ENCODE peak calls at places on chromosomes 5 and 9, in seven cellular contexts. X, F, I, R, P, Q and G are unnamed samples.

GRCh38 chr9:72443855-72444254 is 77.6 kb upstream of the TMC1 start:
- DNase-seq in X (no peak), I (no peak), F (no peak), R (no peak), P (no peak), Q (no peak), G (peak; percentile 37)

GRCh38 chr9:107530682-107531081 is 41.1 kb upstream of the KLF4 start:
- DNase-seq in I (no peak), R (no peak), Q (no peak), F (no peak), P (no peak), X (no peak), G (no peak)

GRCh38 chr9:92616199-92617129 is 53.5 kb downstream of the IPPK start:
- DNase-seq in X (no peak), I (peak; percentile 81), Q (no peak), P (peak; percentile 40), F (peak; percentile 32), R (no peak), G (no peak)

GRCh38 chr5:5522336-5522735 is 99.9 kb downstream of the ICE1 start:
- DNase-seq in X (no peak), Q (no peak), R (no peak), I (no peak), F (no peak), P (no peak), G (no peak)

GRCh38 chr9:133273098-133273497 is 1.9 kb downstream of the ABO start:
- DNase-seq in P (no peak), I (no peak), X (no peak), R (no peak), Q (no peak), F (no peak), G (no peak)

GRCh38 chr9:125183054-125183453 is 6.5 kb downstream of the PPP6C start:
- DNase-seq in I (no peak), P (no peak), F (peak; percentile 73), Q (no peak), X (no peak), R (no peak), G (no peak)

GRCh38 chr9:131478421-131478868 is 24.3 kb upstream of the POMT1 start:
- DNase-seq in X (peak; percentile 59), P (peak; percentile 56), R (peak; percentile 45), Q (peak; percentile 3), F (peak; percentile 17), I (peak; percentile 46), G (no peak)

GRCh38 chr9:108637340-108637739 is 218.4 kb downstream of the ACTL7B start:
- DNase-seq in I (no peak), R (no peak), F (no peak), X (no peak), P (no peak), Q (no peak), G (no peak)

DNA sequence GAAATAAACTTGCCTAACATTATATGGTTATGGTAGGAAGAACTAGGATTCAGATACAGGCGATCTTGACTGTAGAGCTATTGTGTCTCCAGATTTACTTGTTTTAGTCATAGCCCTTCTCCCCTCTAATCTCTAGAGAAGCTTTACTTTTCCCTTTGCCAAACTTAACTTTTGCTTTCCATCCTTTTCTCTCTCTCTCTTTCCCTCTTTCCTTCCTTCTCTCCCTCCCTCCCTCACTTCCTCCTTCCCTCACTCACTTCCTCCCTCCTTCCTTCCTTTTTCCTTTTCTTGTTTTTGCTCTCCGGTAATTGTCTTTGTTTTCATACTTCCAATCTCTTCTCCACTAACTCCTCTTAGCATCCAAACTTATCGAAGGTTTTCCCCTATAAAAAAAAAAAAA is 10.4 kb downstream of the UBE2D2 start:
- DNase-seq in X (no peak), P (no peak), Q (no peak), F (no peak), I (no peak), R (no peak), G (no peak)
- H3K36me3 ChIP-seq in X (no peaks in the 10 kb centered on the region), P (no peaks in the 10 kb centered on the region), Q (no peaks in the 10 kb centered on the region), F (no peaks in the 10 kb centered on the region), I (peaks cover 32% of the 10 kb centered on the region), R (peaks cover 69% of the 10 kb centered on the region), G (peaks cover 17% of the 10 kb centered on the region)

DNA sequence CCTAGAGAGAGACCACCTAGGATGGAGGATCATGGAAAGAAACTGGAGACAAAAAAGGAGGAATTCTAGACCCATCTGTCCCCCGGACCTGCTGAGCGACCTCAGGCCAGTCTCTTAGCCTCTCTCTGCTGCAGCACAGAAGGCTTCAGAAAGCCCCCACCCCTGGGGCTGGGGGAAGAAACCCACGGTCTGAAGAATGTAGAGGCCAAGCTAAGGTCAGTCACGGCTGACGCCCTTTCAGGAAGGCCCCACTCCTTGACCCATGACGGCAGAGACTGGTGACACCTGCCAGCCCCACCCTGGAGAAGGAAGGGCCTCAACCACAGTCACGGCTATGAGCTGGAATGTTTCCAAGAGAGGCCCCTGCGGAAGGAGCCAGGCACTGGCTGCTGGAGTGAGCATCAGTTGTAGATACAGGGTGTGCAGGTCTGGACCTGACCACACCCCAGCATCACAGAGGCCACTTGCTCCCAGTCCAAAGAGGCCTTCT is 120.5 kb upstream of the BOD1 start:
- DNase-seq in Q (no peak), P (no peak), X (peak; percentile 84), I (peak; percentile 32), F (no peak), R (peak; percentile 66), G (no peak)
- H2AFZ ChIP-seq in Q (no peak overlapping the region), P (no peak overlapping the region), X (no peak overlapping the region), I (no peak overlapping the region), F (no peak overlapping the region), R (no peak overlapping the region), G (no peak overlapping the region)

DNA sequence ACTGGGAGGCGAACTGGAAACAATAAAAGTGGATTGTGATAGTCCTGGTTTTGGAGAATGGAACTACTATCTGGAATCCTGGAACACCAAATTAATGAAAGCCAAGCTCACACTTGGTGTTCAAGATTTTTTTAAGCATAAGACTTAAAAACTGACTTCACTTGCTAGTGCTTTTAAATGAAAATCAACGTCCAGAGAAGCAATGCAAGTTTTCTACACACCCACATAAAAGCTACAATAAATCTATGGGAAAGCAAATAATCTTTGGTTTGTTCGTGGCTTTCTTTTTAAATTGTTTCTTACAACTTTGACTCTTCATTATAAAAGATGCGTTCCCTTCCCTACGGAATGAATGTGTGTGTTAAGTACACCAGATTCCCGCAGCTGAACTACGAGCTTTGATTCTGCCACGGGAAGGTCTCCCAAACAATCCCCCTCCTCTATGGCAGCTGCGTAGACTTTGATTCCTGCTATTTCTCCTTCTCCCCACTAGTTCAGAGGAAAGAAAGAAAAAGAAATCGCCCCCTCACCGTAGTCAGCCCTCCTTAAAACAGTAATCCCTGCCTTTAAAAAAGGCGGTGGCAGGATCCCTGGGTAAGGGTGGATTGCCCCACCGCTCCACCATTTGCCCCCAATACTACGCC is 1057.2 kb upstream of the DMAC1 start:
- DNase-seq in P (no peak), X (peak; percentile 27), R (no peak), F (peak; percentile 11), I (no peak), Q (no peak), G (no peak)
- TF ChIP-seq EZH2 in P (no peak), X (no peak), R (no peak), F (no peak), I (no peak), Q (no peak), G (no peak)

DNA sequence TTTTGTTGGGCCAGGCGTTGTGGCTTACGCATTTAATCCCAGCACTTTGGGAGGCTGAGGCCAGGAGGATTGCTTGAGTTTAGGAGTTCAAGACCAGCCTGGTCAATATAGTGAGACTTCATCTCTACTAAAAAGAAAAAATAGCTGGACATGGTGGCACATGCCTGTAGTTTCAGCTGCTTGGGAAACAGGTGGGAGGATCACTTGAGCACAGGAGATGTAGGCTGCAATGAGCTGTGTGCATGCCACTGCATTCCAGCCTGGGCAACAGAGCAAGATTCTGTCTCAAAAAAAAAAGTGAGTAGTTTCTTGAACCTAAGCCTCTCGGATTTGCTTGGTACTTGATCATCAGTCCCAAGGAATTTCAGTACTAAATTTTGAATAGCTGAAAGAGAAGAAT is 26.9 kb downstream of the G3BP1 start:
- DNase-seq in P (no peak), F (no peak), R (no peak), X (no peak), Q (no peak), I (no peak), G (no peak)
- H3K36me3 ChIP-seq in P (peaks cover 85% of the 10 kb centered on the region), F (peaks cover 4% of the 10 kb centered on the region), R (peaks cover 98% of the 10 kb centered on the region), X (peaks cover 12% of the 10 kb centered on the region), Q (peaks cover 74% of the 10 kb centered on the region), I (peaks cover 91% of the 10 kb centered on the region), G (peaks cover 66% of the 10 kb centered on the region)

GRCh38 chr5:149855371-149855770 is 89.2 kb downstream of the PDE6A start:
- DNase-seq in P (no peak), F (peak; percentile 47), R (no peak), Q (no peak), I (no peak), X (peak; percentile 39), G (peak; percentile 49)
- H2AFZ ChIP-seq in P (no peak overlapping the region), F (no peak overlapping the region), R (no peak overlapping the region), Q (no peak overlapping the region), I (no peak overlapping the region), X (no peak overlapping the region), G (no peak overlapping the region)

GRCh38 chr9:37026936-37027581 is 7.0 kb downstream of the PAX5 start:
- DNase-seq in I (no peak), R (no peak), P (no peak), Q (no peak), X (no peak), F (no peak), G (no peak)
- TF ChIP-seq EZH2 in I (peak; percentile 1), R (no peak), P (peak; percentile 75), Q (no peak), X (peak; percentile 47), F (peak; percentile 81), G (peak; percentile 81)

DNA sequence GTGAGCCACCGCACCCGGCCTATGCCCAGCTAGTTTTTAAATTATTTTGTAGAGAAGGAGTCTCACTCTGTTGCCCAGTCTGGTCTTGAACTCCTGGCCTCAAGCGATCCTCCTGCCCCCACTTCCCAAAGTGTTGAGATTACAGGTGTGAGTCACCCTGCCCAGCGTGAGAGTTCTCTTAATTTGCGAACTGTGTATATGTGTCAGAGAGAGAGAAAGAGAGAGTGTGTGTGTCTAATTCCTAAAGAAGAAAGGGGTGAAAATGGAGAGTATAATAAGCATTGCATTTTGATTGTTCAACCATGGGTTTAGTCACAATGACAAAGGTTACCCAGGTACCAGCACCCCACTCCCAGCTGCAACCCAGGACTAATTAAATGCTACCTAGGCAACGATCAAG is 16.5 kb downstream of the MAP1B start:
- DNase-seq in Q (no peak), R (no peak), I (no peak), P (no peak), F (peak; percentile 57), X (no peak), G (no peak)
- H3K36me3 ChIP-seq in Q (no peaks in the 10 kb centered on the region), R (peaks cover 33% of the 10 kb centered on the region), I (no peaks in the 10 kb centered on the region), P (peaks cover 44% of the 10 kb centered on the region), F (peaks cover 8% of the 10 kb centered on the region), X (no peaks in the 10 kb centered on the region), G (no peaks in the 10 kb centered on the region)

GRCh38 chr9:80698725-80699124 is 990.6 kb downstream of the TLE1 start:
- DNase-seq in I (no peak), X (no peak), R (no peak), F (peak; percentile 0), P (no peak), Q (no peak), G (no peak)
- H2AFZ ChIP-seq in I (no peak overlapping the region), X (no peak overlapping the region), R (no peak overlapping the region), F (no peak overlapping the region), P (no peak overlapping the region), Q (no peak overlapping the region), G (no peak overlapping the region)